ENCODE peak calls at places on chromosomes 16 and 17, in four cellular contexts. One of them, this sample, is unnamed.

GRCh38 chr17:50640701-50641338 is 6.1 kb downstream of the ABCC3 start:
- DNase-seq in sigmoid colon: peak
- DNase-seq in astrocyte of the spinal cord: no peak
- DNase-seq in esophagus squamous epithelium: no peak
- DNase-seq in this sample: no peak

GRCh38 chr16:88936008-88936912 is 40.7 kb downstream of the CBFA2T3 start:
- DNase-seq in sigmoid colon: peak
- DNase-seq in astrocyte of the spinal cord: no peak
- DNase-seq in esophagus squamous epithelium: no peak
- DNase-seq in this sample: no peak

GRCh38 chr16:51766739-51767138 is 615.7 kb upstream of the SALL1 start:
- DNase-seq in sigmoid colon: no peak
- DNase-seq in astrocyte of the spinal cord: no peak
- DNase-seq in esophagus squamous epithelium: no peak
- DNase-seq in this sample: no peak

GRCh38 chr16:65600629-65601028 is 478.8 kb upstream of the CDH11 start:
- DNase-seq in sigmoid colon: no peak
- DNase-seq in astrocyte of the spinal cord: peak
- DNase-seq in esophagus squamous epithelium: no peak
- DNase-seq in this sample: no peak

GRCh38 chr16:68722119-68723024 is 14.7 kb upstream of the CDH1 start:
- DNase-seq in sigmoid colon: no peak
- DNase-seq in astrocyte of the spinal cord: no peak
- DNase-seq in esophagus squamous epithelium: no peak
- DNase-seq in this sample: no peak

GRCh38 chr17:44977740-44978584 is 9.9 kb upstream of the C1QL1 start:
- DNase-seq in sigmoid colon: no peak
- DNase-seq in astrocyte of the spinal cord: no peak
- DNase-seq in esophagus squamous epithelium: no peak
- DNase-seq in this sample: no peak

GRCh38 chr17:67452681-67453554 is 75.8 kb downstream of the PITPNC1 start:
- DNase-seq in sigmoid colon: no peak
- DNase-seq in astrocyte of the spinal cord: peak
- DNase-seq in esophagus squamous epithelium: no peak
- DNase-seq in this sample: no peak

GRCh38 chr16:21160276-21160675 is 1.8 kb downstream of the LDAF1 start:
- DNase-seq in sigmoid colon: no peak
- DNase-seq in astrocyte of the spinal cord: no peak
- DNase-seq in esophagus squamous epithelium: no peak
- DNase-seq in this sample: no peak

GRCh38 chr17:34001246-34001645 is 253.8 kb upstream of the CCL2 start:
- DNase-seq in sigmoid colon: no peak
- DNase-seq in astrocyte of the spinal cord: no peak
- DNase-seq in esophagus squamous epithelium: no peak
- DNase-seq in this sample: no peak

GRCh38 chr17:1481736-1482135 is 10.8 kb downstream of the MYO1C start:
- DNase-seq in sigmoid colon: no peak
- DNase-seq in astrocyte of the spinal cord: no peak
- DNase-seq in esophagus squamous epithelium: no peak
- DNase-seq in this sample: no peak

GRCh38 chr16:17470002-17470870 is 524 bp downstream of the XYLT1 start:
- DNase-seq in sigmoid colon: no peak
- DNase-seq in astrocyte of the spinal cord: no peak
- DNase-seq in esophagus squamous epithelium: no peak
- DNase-seq in this sample: no peak

GRCh38 chr16:3131755-3132377 is 3.0 kb upstream of the ZNF213 start:
- DNase-seq in sigmoid colon: no peak
- DNase-seq in astrocyte of the spinal cord: peak
- DNase-seq in esophagus squamous epithelium: no peak
- DNase-seq in this sample: no peak

GRCh38 chr16:22652463-22652845 is 141.8 kb downstream of the NPIPB5 start:
- DNase-seq in sigmoid colon: no peak
- DNase-seq in astrocyte of the spinal cord: no peak
- DNase-seq in esophagus squamous epithelium: no peak
- DNase-seq in this sample: no peak

GRCh38 chr17:47978324-47978723 is 7.4 kb downstream of the CDK5RAP3 start:
- DNase-seq in sigmoid colon: peak
- DNase-seq in astrocyte of the spinal cord: peak
- DNase-seq in esophagus squamous epithelium: no peak
- DNase-seq in this sample: peak

GRCh38 chr17:180380-181212 is 854 bp downstream of the DOC2B start:
- DNase-seq in sigmoid colon: no peak
- DNase-seq in astrocyte of the spinal cord: no peak
- DNase-seq in esophagus squamous epithelium: no peak
- DNase-seq in this sample: no peak

GRCh38 chr16:76194621-76195015 is 82.6 kb upstream of the CNTNAP4 start:
- DNase-seq in sigmoid colon: no peak
- DNase-seq in astrocyte of the spinal cord: peak
- DNase-seq in esophagus squamous epithelium: no peak
- DNase-seq in this sample: no peak

GRCh38 chr16:71443714-71444113 is 1.9 kb upstream of the TLE7 start:
- DNase-seq in sigmoid colon: no peak
- DNase-seq in astrocyte of the spinal cord: no peak
- DNase-seq in esophagus squamous epithelium: no peak
- DNase-seq in this sample: no peak

GRCh38 chr16:71439531-71439930 is 2.3 kb downstream of the TLE7 start:
- DNase-seq in sigmoid colon: no peak
- DNase-seq in astrocyte of the spinal cord: no peak
- DNase-seq in esophagus squamous epithelium: no peak
- DNase-seq in this sample: no peak

GRCh38 chr16:71442041-71442440 is at the start of gene TLE7:
- DNase-seq in sigmoid colon: no peak
- DNase-seq in astrocyte of the spinal cord: no peak
- DNase-seq in esophagus squamous epithelium: no peak
- DNase-seq in this sample: no peak

GRCh38 chr16:71441348-71441781 is 489 bp downstream of the TLE7 start:
- DNase-seq in sigmoid colon: no peak
- DNase-seq in astrocyte of the spinal cord: no peak
- DNase-seq in esophagus squamous epithelium: no peak
- DNase-seq in this sample: no peak

DNA sequence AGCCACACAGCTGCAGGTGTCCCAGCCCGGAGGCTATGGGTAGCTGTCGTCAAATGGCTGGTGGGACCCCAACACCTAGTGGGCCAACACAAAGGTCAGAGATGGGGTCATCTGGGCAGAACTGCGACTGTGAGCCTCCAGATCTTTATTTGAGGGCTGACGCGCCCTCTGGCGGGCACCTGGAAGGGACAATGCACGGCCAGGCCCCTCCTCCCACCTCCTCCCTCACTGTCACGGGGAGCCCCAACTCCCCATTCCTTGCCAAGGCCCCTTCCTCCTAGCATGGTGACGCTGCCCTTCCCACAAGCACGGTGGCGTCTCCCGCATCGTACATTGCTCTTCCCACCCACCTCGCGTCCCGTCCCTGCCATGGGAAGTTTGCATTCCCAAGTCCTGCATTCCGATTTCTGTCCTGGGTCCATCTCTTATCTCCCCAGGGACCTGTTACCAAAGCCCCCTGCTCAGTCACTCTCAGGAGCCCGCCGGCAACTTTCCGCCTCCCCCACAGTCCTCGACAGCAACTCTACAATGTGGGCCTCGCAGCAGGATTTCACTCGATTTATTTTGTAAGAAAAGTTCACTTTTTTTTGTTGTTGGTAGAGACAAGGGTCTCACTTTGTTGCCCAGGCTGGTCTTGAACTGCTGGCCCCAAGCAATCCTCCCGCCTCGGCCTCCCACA is 1.0 kb downstream of the TLE7 start:
- DNase-seq in sigmoid colon: no peak
- DNase-seq in astrocyte of the spinal cord: no peak
- DNase-seq in esophagus squamous epithelium: no peak
- DNase-seq in this sample: no peak
- TF ChIP-seq CTCF in sigmoid colon: no peak
- TF ChIP-seq CTCF in astrocyte of the spinal cord: no peak
- TF ChIP-seq CTCF in esophagus squamous epithelium: no peak
- TF ChIP-seq CTCF in this sample: peak

DNA sequence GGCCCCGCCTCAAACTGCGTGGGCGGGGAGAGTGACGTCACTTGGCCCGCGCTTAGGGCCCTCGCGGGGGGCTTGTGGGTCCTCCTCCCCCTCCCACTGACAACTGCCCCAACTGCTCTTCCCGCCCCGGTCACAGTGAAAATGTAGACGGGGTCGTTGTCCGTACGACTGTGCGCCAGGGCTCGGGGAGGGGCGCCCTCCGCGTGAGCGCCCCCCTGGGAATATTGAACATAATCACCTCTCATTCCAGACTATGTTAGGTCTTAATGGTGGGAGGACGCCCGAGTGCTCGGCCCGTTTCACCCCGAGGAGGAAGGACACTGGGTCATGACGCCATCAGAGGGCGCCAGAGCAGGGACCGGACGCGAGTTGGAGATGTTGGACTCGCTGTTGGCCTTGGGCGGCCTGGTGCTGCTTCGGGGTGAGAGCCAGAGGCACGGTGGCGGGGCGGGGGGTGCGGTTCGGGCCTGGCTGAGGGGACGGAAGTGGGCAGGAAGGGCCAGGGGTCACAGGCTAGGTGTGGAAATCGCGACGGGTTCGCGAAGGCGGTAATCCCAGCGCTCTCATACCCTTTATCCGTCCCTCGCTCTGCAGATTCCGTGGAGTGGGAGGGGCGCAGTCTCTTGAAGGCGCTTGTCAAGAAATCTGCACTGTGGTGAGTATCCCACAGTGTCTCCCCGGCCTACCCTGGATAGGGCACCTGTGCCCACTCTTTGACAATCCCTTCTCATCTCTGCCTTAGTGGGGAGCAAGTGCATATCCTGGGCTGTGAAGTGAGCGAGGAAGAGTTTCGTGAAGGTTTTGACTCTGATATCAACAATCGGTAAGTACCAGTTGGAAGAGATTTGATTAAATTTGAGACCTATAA is at the start of gene ELP5:
- DNase-seq in sigmoid colon: peak
- DNase-seq in astrocyte of the spinal cord: peak
- DNase-seq in esophagus squamous epithelium: peak
- DNase-seq in this sample: peak
- TF ChIP-seq CTCF in sigmoid colon: no peak
- TF ChIP-seq CTCF in astrocyte of the spinal cord: peak
- TF ChIP-seq CTCF in esophagus squamous epithelium: peak
- TF ChIP-seq CTCF in this sample: peak

GRCh38 chr16:54538241-54538640 is 251.7 kb upstream of the IRX3 start:
- DNase-seq in sigmoid colon: no peak
- DNase-seq in astrocyte of the spinal cord: no peak
- DNase-seq in esophagus squamous epithelium: no peak
- DNase-seq in this sample: no peak
- TF ChIP-seq CTCF in sigmoid colon: no peak
- TF ChIP-seq CTCF in astrocyte of the spinal cord: peak
- TF ChIP-seq CTCF in esophagus squamous epithelium: no peak
- TF ChIP-seq CTCF in this sample: peak

GRCh38 chr17:57375040-57375769 is 118.9 kb downstream of the MSI2 start:
- DNase-seq in sigmoid colon: no peak
- DNase-seq in astrocyte of the spinal cord: no peak
- DNase-seq in esophagus squamous epithelium: no peak
- DNase-seq in this sample: no peak

GRCh38 chr17:57373071-57373470 is 116.7 kb downstream of the MSI2 start:
- DNase-seq in sigmoid colon: no peak
- DNase-seq in astrocyte of the spinal cord: no peak
- DNase-seq in esophagus squamous epithelium: no peak
- DNase-seq in this sample: no peak

GRCh38 chr17:57372156-57372555 is 115.8 kb downstream of the MSI2 start:
- DNase-seq in sigmoid colon: no peak
- DNase-seq in astrocyte of the spinal cord: peak
- DNase-seq in esophagus squamous epithelium: no peak
- DNase-seq in this sample: no peak

GRCh38 chr17:57375770-57376181 is 119.5 kb downstream of the MSI2 start:
- DNase-seq in sigmoid colon: no peak
- DNase-seq in astrocyte of the spinal cord: no peak
- DNase-seq in esophagus squamous epithelium: no peak
- DNase-seq in this sample: no peak

GRCh38 chr17:57373756-57374155 is 117.4 kb downstream of the MSI2 start:
- DNase-seq in sigmoid colon: no peak
- DNase-seq in astrocyte of the spinal cord: no peak
- DNase-seq in esophagus squamous epithelium: no peak
- DNase-seq in this sample: no peak
- TF ChIP-seq CTCF in sigmoid colon: no peak
- TF ChIP-seq CTCF in astrocyte of the spinal cord: no peak
- TF ChIP-seq CTCF in esophagus squamous epithelium: no peak
- TF ChIP-seq CTCF in this sample: no peak

GRCh38 chr17:77772461-77772897 is 186.0 kb upstream of the TNRC6C start:
- DNase-seq in sigmoid colon: no peak
- DNase-seq in astrocyte of the spinal cord: peak
- DNase-seq in esophagus squamous epithelium: no peak
- DNase-seq in this sample: no peak
- TF ChIP-seq CTCF in sigmoid colon: peak
- TF ChIP-seq CTCF in astrocyte of the spinal cord: peak
- TF ChIP-seq CTCF in esophagus squamous epithelium: peak
- TF ChIP-seq CTCF in this sample: peak

GRCh38 chr17:74153821-74154430 is 49.6 kb upstream of the RPL38 start:
- DNase-seq in sigmoid colon: no peak
- DNase-seq in astrocyte of the spinal cord: no peak
- DNase-seq in esophagus squamous epithelium: no peak
- DNase-seq in this sample: no peak

GRCh38 chr17:74158761-74159160 is 44.7 kb upstream of the RPL38 start:
- DNase-seq in sigmoid colon: no peak
- DNase-seq in astrocyte of the spinal cord: no peak
- DNase-seq in esophagus squamous epithelium: no peak
- DNase-seq in this sample: no peak

GRCh38 chr17:74159226-74159840 is 44.1 kb upstream of the RPL38 start:
- DNase-seq in sigmoid colon: no peak
- DNase-seq in astrocyte of the spinal cord: no peak
- DNase-seq in esophagus squamous epithelium: no peak
- DNase-seq in this sample: no peak

GRCh38 chr17:74157366-74157765 is 46.1 kb upstream of the RPL38 start:
- DNase-seq in sigmoid colon: no peak
- DNase-seq in astrocyte of the spinal cord: no peak
- DNase-seq in esophagus squamous epithelium: no peak
- DNase-seq in this sample: no peak

DNA sequence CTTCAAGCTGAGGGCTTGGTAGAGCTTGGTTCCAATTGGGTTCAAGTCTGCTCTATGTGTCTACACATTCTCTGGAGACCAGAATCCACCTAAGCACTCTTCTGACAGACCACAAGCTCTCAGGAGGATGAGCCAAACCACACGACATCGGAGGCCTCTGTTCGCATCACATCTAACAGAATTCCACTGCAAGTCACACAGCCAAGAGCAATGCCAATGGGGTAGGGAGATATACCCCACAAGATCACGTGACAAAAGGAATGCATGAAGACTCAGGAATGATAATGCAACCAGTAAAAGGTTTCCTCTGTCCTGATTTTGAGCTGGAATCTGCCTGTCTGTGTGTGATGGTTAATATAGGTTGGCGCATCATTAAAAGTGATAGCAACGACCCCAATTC is 46.6 kb upstream of the RPL38 start:
- DNase-seq in sigmoid colon: no peak
- DNase-seq in astrocyte of the spinal cord: no peak
- DNase-seq in esophagus squamous epithelium: no peak
- DNase-seq in this sample: no peak
- TF ChIP-seq CTCF in sigmoid colon: no peak
- TF ChIP-seq CTCF in astrocyte of the spinal cord: no peak
- TF ChIP-seq CTCF in esophagus squamous epithelium: no peak
- TF ChIP-seq CTCF in this sample: no peak

GRCh38 chr17:53570731-53571130 is 252.0 kb upstream of the KIF2B start:
- DNase-seq in sigmoid colon: no peak
- DNase-seq in astrocyte of the spinal cord: no peak
- DNase-seq in esophagus squamous epithelium: no peak
- DNase-seq in this sample: no peak
- TF ChIP-seq CTCF in sigmoid colon: no peak
- TF ChIP-seq CTCF in astrocyte of the spinal cord: no peak
- TF ChIP-seq CTCF in esophagus squamous epithelium: no peak
- TF ChIP-seq CTCF in this sample: no peak

GRCh38 chr16:27363246-27363632 is 38.7 kb upstream of the IL21R start:
- DNase-seq in sigmoid colon: no peak
- DNase-seq in astrocyte of the spinal cord: no peak
- DNase-seq in esophagus squamous epithelium: no peak
- DNase-seq in this sample: no peak
- TF ChIP-seq CTCF in sigmoid colon: no peak
- TF ChIP-seq CTCF in astrocyte of the spinal cord: peak
- TF ChIP-seq CTCF in esophagus squamous epithelium: no peak
- TF ChIP-seq CTCF in this sample: no peak

This sample was measured in D721Med.